ENCODE peak calls at places on chromosomes 16 and 17, in eight cellular contexts. W is fibroblast of villous mesenchyme, H is hepatocyte, A is AG04449, O is AG04450, T is GM12865, L is fibroblast of mammary gland, E is SK-N-SH. N is an unnamed sample.

GRCh38 chr17:32943647-32944191 is 15.8 kb downstream of the TMEM98 start:
- DNase-seq in W (peak), H (peak), A (peak), O (peak), T (no peak), L (peak), E (no peak), N (peak)

GRCh38 chr17:76736349-76737081 is 616 bp downstream of the SRSF2 start:
- DNase-seq in W (peak), H (peak), A (no peak), O (no peak), T (peak), L (peak), E (peak), N (peak)

GRCh38 chr17:74192950-74193781 is 10.3 kb upstream of the RPL38 start:
- DNase-seq in W (peak), H (peak), A (no peak), O (no peak), T (no peak), L (peak), E (no peak), N (no peak)

GRCh38 chr17:30309591-30309990 is 17.8 kb upstream of the BLMH start:
- DNase-seq in W (no peak), H (no peak), A (no peak), O (no peak), T (no peak), L (peak), E (no peak), N (peak)

GRCh38 chr16:57661936-57662906 is 5.9 kb upstream of the ADGRG3 start:
- DNase-seq in W (no peak), H (no peak), A (no peak), O (no peak), T (no peak), L (no peak), E (no peak), N (no peak)

GRCh38 chr17:32187276-32187675 is 45.0 kb downstream of the RHOT1 start:
- DNase-seq in W (no peak), H (no peak), A (no peak), O (no peak), T (no peak), L (peak), E (no peak), N (no peak)

GRCh38 chr16:2282866-2283555 is 15.1 kb upstream of the RNPS1 start:
- DNase-seq in W (no peak), H (no peak), A (no peak), O (no peak), T (no peak), L (no peak), E (no peak), N (no peak)

GRCh38 chr17:18213666-18214270 is 11.7 kb upstream of the LLGL1 start:
- DNase-seq in W (no peak), H (no peak), A (no peak), O (no peak), T (no peak), L (no peak), E (no peak), N (no peak)

GRCh38 chr17:65739026-65739425 is 177.6 kb upstream of the AXIN2 start:
- DNase-seq in W (no peak), H (no peak), A (no peak), O (no peak), T (no peak), L (no peak), E (no peak), N (no peak)

GRCh38 chr17:65741690-65742089 is 180.2 kb upstream of the AXIN2 start:
- DNase-seq in W (no peak), H (no peak), A (no peak), O (no peak), T (no peak), L (no peak), E (no peak), N (no peak)

GRCh38 chr17:65743313-65743665 is 181.8 kb upstream of the AXIN2 start:
- DNase-seq in W (no peak), H (no peak), A (no peak), O (no peak), T (no peak), L (peak), E (no peak), N (peak)

GRCh38 chr17:65745241-65745640 is 183.8 kb upstream of the AXIN2 start:
- DNase-seq in W (no peak), H (no peak), A (no peak), O (no peak), T (no peak), L (no peak), E (no peak), N (no peak)

DNA sequence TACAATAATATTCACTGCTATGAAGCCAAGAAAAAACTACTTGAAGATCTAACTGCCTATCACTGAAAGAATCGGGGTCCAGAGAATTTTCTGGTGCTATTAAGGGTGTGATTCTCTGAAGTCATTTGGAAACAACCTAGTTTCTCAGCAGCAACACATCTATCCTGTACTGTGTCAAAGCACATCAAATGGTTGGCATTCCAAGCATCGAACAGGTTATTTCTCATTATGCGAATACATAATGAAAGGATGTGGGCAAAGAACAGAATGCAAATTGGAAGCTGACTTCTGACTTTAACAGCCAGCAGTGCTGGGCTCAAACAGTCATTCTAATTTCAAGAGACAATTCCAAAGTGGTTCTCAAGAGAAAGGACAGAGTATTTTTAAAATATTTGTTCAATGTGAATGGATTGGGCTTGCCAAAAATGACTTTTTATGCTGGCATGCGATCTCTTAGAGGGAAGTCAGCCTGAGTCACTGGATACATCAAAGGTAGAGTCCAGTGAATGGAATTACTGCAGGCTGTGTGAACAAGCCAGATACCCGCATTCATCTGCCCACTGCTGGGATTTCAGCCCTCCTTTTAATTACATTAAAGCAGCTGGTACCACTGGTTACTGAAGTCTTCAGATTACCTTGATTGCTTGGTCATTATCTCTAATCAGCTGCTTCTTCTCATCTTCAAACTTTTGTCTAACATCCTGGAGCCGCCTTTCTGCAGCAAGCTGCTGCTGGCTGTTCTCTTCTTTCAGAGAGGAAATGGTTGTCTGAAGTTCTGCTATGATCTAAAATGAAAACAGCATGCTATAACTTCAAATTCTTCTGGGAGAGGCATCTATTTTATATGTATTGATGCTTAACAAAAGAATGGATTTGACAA is 181.2 kb upstream of the AXIN2 start:
- DNase-seq in W (no peak), H (no peak), A (peak), O (peak), T (no peak), L (peak), E (peak), N (peak)
- H3K4me3 ChIP-seq in W (no peak), H (no peak), A (no peak), O (no peak), T (no peak), L (no peak), E (peak), N (peak)

DNA sequence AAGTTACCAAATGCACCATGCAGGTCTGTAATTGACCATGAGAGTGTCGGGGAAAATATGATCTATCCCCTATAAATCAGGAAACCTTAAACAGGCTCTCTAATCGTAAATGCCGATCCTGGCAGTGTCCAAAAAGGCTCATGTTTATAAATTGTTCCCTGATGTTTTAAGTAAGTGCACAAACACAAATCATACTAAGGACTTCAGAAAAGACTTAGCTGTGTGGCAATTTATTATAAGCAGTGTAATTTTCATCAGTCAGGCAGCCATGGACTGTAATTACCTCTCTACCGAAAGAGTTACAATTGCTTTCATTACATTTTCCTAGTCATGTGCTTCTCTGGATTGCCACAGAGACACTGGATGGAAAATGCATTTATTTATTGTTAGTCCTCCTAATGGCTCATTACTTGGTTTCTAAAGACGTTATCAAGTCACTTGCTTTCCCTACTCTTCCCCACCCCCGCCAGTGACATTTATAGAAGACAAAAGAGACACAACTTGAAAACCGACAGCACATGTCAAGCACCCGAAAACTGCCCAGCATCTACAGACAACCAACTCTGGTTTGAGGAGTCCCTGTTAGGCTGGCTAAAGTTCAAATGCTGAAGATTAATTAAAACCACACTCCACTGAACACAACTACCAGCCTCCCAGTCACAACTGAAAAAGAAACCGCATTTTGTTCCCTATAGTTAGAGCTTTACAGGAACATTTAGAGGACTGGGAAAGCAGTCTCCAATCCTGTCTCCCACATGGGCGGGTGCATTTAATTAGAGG is 73.3 kb upstream of the COX10 start:
- DNase-seq in W (peak), H (no peak), A (no peak), O (no peak), T (no peak), L (no peak), E (no peak), N (peak)
- H3K4me3 ChIP-seq in W (peak), H (no peak), A (peak), O (no peak), T (no peak), L (no peak), E (no peak), N (peak)

GRCh38 chr16:64409762-64410161 is 712.1 kb downstream of the CDH11 start:
- DNase-seq in W (peak), H (no peak), A (no peak), O (no peak), T (no peak), L (peak), E (no peak), N (peak)
- H3K4me3 ChIP-seq in W (no peak), H (no peak), A (no peak), O (no peak), T (no peak), L (no peak), E (no peak), N (no peak)

GRCh38 chr17:72116692-72117469 is 3.9 kb upstream of the SOX9 start:
- DNase-seq in W (peak), H (peak), A (no peak), O (no peak), T (no peak), L (no peak), E (no peak), N (no peak)
- H3K4me3 ChIP-seq in W (peak), H (peak), A (no peak), O (peak), T (no peak), L (no peak), E (no peak), N (peak)

GRCh38 chr17:82898976-82899514 is 59.2 kb upstream of the ZNF750 start:
- DNase-seq in W (no peak), H (no peak), A (no peak), O (no peak), T (no peak), L (no peak), E (peak), N (no peak)
- H3K4me3 ChIP-seq in W (no peak), H (no peak), A (no peak), O (no peak), T (no peak), L (no peak), E (no peak), N (no peak)

GRCh38 chr16:15434079-15434424 is 336 bp upstream of the BMERB1 start:
- DNase-seq in W (no peak), H (no peak), A (no peak), O (no peak), T (no peak), L (no peak), E (no peak), N (no peak)
- H3K4me3 ChIP-seq in W (peak), H (no peak), A (peak), O (peak), T (no peak), L (peak), E (peak), N (peak)

DNA sequence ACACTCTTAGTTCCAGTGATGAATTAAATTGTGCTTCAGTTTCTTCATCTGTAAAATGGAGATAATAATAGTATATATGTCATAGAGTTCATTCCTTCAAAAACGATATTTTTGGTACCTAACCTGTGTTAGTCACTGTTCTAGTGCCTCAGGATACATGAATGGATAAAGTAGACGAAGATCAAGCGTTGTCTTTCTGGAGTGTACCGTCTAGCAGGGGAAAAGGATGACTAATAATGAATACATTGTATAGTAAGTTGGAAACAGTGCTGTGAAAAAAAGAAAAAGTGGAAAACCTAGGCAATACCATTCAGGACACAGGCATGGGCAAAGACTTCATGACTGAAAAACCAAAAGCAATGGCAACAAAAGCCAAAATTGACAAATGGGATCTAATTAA is 8.6 kb downstream of the KRT10 start:
- DNase-seq in W (no peak), H (no peak), A (no peak), O (no peak), T (no peak), L (no peak), E (no peak), N (no peak)
- H3K4me3 ChIP-seq in W (no peak), H (no peak), A (no peak), O (no peak), T (no peak), L (no peak), E (no peak), N (no peak)

GRCh38 chr16:9949396-9949795 is 232.8 kb downstream of the GRIN2A start:
- DNase-seq in W (no peak), H (no peak), A (no peak), O (no peak), T (no peak), L (no peak), E (no peak), N (no peak)

GRCh38 chr16:9941245-9941644 is 241.0 kb downstream of the GRIN2A start:
- DNase-seq in W (no peak), H (no peak), A (no peak), O (no peak), T (no peak), L (no peak), E (no peak), N (no peak)

GRCh38 chr16:9943121-9943520 is 239.1 kb downstream of the GRIN2A start:
- DNase-seq in W (no peak), H (no peak), A (no peak), O (no peak), T (no peak), L (no peak), E (no peak), N (no peak)

GRCh38 chr16:9948933-9949332 is 233.3 kb downstream of the GRIN2A start:
- DNase-seq in W (no peak), H (no peak), A (no peak), O (no peak), T (no peak), L (no peak), E (no peak), N (no peak)

DNA sequence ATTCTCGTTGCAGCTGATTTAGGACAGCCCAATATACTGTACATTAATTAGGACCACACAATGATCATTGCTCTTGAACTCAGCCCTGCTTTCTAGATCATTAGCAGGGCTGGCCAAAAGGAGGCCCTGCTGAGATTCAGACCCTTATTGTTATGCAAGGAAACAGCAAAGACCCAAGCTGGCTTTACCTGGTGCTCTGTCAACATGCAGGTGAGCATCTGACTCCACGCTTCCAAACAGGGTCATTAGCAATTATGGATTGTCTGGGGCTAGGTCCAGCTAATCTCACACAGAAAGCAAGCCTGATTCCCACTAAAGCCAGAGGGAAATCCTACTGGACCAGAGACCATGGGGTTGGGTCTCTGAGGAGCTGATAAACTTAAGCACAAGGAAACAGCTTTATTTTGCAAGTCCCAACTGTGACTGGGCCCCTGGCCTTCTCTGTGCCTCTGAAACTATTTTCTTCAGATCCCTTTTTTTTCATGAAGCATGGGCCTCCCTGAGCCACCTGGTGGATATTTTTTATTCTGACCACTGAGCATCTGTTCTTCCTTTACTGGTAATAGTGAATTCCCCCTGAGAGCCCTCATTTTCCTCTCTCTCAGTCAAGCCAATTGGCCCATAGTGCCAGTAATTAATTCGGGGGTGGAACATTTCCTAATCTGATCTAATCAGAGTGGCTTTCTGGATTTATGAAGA is 236.1 kb downstream of the GRIN2A start:
- DNase-seq in W (no peak), H (no peak), A (no peak), O (no peak), T (peak), L (no peak), E (no peak), N (no peak)
- H3K4me3 ChIP-seq in W (no peak), H (no peak), A (no peak), O (no peak), T (no peak), L (no peak), E (no peak), N (no peak)

DNA sequence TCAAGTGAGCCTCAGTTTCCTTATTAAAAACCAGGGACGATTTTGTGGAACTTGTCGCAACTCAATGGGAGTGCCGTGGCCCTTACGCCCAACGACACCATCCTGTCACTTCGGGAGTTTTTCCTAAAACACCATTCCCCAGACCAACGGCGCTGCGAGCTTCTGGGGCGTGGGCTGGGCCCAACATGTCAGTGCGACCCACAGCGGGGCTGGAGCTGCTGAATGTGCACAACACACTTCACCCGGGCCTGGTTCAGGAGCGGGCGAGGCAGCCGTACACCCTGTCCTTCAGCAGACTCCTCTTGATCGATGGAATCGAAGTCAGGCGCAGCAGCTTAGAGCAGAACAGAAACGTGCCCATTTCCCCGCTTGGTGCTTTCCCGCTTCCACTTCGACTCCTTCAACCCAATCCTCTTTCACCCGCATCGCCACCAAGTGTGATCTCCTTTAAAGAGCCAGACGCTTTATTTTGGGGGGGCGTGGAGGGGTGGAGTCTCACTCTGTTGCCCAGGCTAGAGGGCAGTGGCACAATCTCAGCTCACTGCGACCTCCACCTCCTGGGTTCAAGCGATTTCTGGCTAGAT is 13.2 kb upstream of the SLC7A5 start:
- DNase-seq in W (no peak), H (no peak), A (no peak), O (no peak), T (no peak), L (no peak), E (no peak), N (no peak)
- H3K4me3 ChIP-seq in W (no peak), H (no peak), A (no peak), O (no peak), T (no peak), L (no peak), E (no peak), N (no peak)